ENCODE peak calls at places on chromosomes 7 and 10, in ten cellular contexts. One of them, this sample, is unnamed.

GRCh38 chr7:158270856-158271413 is 316.7 kb downstream of the PTPRN2 start:
- DNase-seq in CD4-positive, alpha-beta T cell: no peak
- DNase-seq in NCI-H2081: no peak
- DNase-seq in CD8-positive, alpha-beta memory T cell: no peak
- DNase-seq in DND-41: no peak
- DNase-seq in NCI-H1092: no peak
- DNase-seq in myocyte: no peak
- DNase-seq in AG20443: no peak
- DNase-seq in activated CD8-positive, alpha-beta memory T cell treated with anti-CD3 and anti-CD28 coated beads for 48 hours: no peak
- DNase-seq in HT1080: no peak
- DNase-seq in this sample: no peak

GRCh38 chr10:111297351-111297848 is 220.6 kb downstream of the ADRA2A start:
- DNase-seq in CD4-positive, alpha-beta T cell: no peak
- DNase-seq in NCI-H2081: no peak
- DNase-seq in CD8-positive, alpha-beta memory T cell: no peak
- DNase-seq in DND-41: no peak
- DNase-seq in NCI-H1092: no peak
- DNase-seq in myocyte: peak; percentile 78
- DNase-seq in AG20443: peak; percentile 82
- DNase-seq in activated CD8-positive, alpha-beta memory T cell treated with anti-CD3 and anti-CD28 coated beads for 48 hours: no peak
- DNase-seq in HT1080: peak; percentile 48
- DNase-seq in this sample: no peak

GRCh38 chr7:27866828-27867227 is 126.9 kb downstream of the TAX1BP1 start:
- DNase-seq in CD4-positive, alpha-beta T cell: no peak
- DNase-seq in NCI-H2081: no peak
- DNase-seq in CD8-positive, alpha-beta memory T cell: no peak
- DNase-seq in DND-41: no peak
- DNase-seq in NCI-H1092: no peak
- DNase-seq in myocyte: no peak
- DNase-seq in AG20443: no peak
- DNase-seq in activated CD8-positive, alpha-beta memory T cell treated with anti-CD3 and anti-CD28 coated beads for 48 hours: no peak
- DNase-seq in HT1080: no peak
- DNase-seq in this sample: no peak

GRCh38 chr7:71776726-71777125 is 635.4 kb downstream of the CALN1 start:
- DNase-seq in CD4-positive, alpha-beta T cell: no peak
- DNase-seq in NCI-H2081: no peak
- DNase-seq in CD8-positive, alpha-beta memory T cell: no peak
- DNase-seq in DND-41: no peak
- DNase-seq in NCI-H1092: no peak
- DNase-seq in myocyte: no peak
- DNase-seq in AG20443: no peak
- DNase-seq in activated CD8-positive, alpha-beta memory T cell treated with anti-CD3 and anti-CD28 coated beads for 48 hours: no peak
- DNase-seq in HT1080: no peak
- DNase-seq in this sample: no peak

GRCh38 chr10:125762692-125763648 is 12.7 kb downstream of the MMP21 start:
- DNase-seq in CD4-positive, alpha-beta T cell: no peak
- DNase-seq in NCI-H2081: no peak
- DNase-seq in CD8-positive, alpha-beta memory T cell: no peak
- DNase-seq in DND-41: no peak
- DNase-seq in NCI-H1092: no peak
- DNase-seq in myocyte: no peak
- DNase-seq in AG20443: no peak
- DNase-seq in activated CD8-positive, alpha-beta memory T cell treated with anti-CD3 and anti-CD28 coated beads for 48 hours: no peak
- DNase-seq in HT1080: no peak
- DNase-seq in this sample: no peak

GRCh38 chr7:51316666-51317581 is at the start of gene COBL:
- DNase-seq in CD4-positive, alpha-beta T cell: no peak
- DNase-seq in NCI-H2081: no peak
- DNase-seq in CD8-positive, alpha-beta memory T cell: no peak
- DNase-seq in DND-41: no peak
- DNase-seq in NCI-H1092: no peak
- DNase-seq in myocyte: peak; percentile 43
- DNase-seq in AG20443: peak; percentile 40
- DNase-seq in activated CD8-positive, alpha-beta memory T cell treated with anti-CD3 and anti-CD28 coated beads for 48 hours: no peak
- DNase-seq in HT1080: no peak
- DNase-seq in this sample: no peak

GRCh38 chr7:52749880-52750279 is 285.6 kb upstream of the POM121L12 start:
- DNase-seq in CD4-positive, alpha-beta T cell: no peak
- DNase-seq in NCI-H2081: no peak
- DNase-seq in CD8-positive, alpha-beta memory T cell: no peak
- DNase-seq in DND-41: no peak
- DNase-seq in NCI-H1092: no peak
- DNase-seq in myocyte: no peak
- DNase-seq in AG20443: no peak
- DNase-seq in activated CD8-positive, alpha-beta memory T cell treated with anti-CD3 and anti-CD28 coated beads for 48 hours: no peak
- DNase-seq in HT1080: no peak
- DNase-seq in this sample: no peak

GRCh38 chr7:116213361-116214155 is 3.2 kb downstream of the TES start:
- DNase-seq in CD4-positive, alpha-beta T cell: no peak
- DNase-seq in NCI-H2081: no peak
- DNase-seq in CD8-positive, alpha-beta memory T cell: no peak
- DNase-seq in DND-41: no peak
- DNase-seq in NCI-H1092: no peak
- DNase-seq in myocyte: no peak
- DNase-seq in AG20443: no peak
- DNase-seq in activated CD8-positive, alpha-beta memory T cell treated with anti-CD3 and anti-CD28 coated beads for 48 hours: no peak
- DNase-seq in HT1080: no peak
- DNase-seq in this sample: no peak

GRCh38 chr10:6514844-6515780 is 65.0 kb downstream of the PRKCQ start:
- DNase-seq in CD4-positive, alpha-beta T cell: no peak
- DNase-seq in NCI-H2081: no peak
- DNase-seq in CD8-positive, alpha-beta memory T cell: no peak
- DNase-seq in DND-41: no peak
- DNase-seq in NCI-H1092: no peak
- DNase-seq in myocyte: peak; percentile 65
- DNase-seq in AG20443: no peak
- DNase-seq in activated CD8-positive, alpha-beta memory T cell treated with anti-CD3 and anti-CD28 coated beads for 48 hours: no peak
- DNase-seq in HT1080: no peak
- DNase-seq in this sample: no peak

GRCh38 chr10:101840102-101840684 is 3.4 kb downstream of the KCNIP2 start:
- DNase-seq in CD4-positive, alpha-beta T cell: no peak
- DNase-seq in NCI-H2081: peak; percentile 13
- DNase-seq in CD8-positive, alpha-beta memory T cell: peak; percentile 29
- DNase-seq in DND-41: peak; percentile 27
- DNase-seq in NCI-H1092: no peak
- DNase-seq in myocyte: no peak
- DNase-seq in AG20443: no peak
- DNase-seq in activated CD8-positive, alpha-beta memory T cell treated with anti-CD3 and anti-CD28 coated beads for 48 hours: no peak
- DNase-seq in HT1080: no peak
- DNase-seq in this sample: peak; percentile 60

This sample was measured in amygdala.